ENCODE peak calls at places on chromosomes 16 and 17, in eight cellular contexts. B, S, I, N, O, D, G and M are unnamed samples.

GRCh38 chr17:82876602-82877391 is 37.0 kb upstream of the ZNF750 start:
- DNase-seq in G (peak; percentile 83), O (peak; percentile 92), D (peak; percentile 77), I (peak; percentile 70), N (peak; percentile 36), S (peak; percentile 91), B (peak; percentile 75), M (no peak)

GRCh38 chr16:27179500-27180072 is 23.7 kb upstream of the KDM8 start:
- DNase-seq in S (peak; percentile 86), O (peak; percentile 92), N (peak; percentile 91), D (peak; percentile 82), I (peak; percentile 93), G (peak; percentile 78), B (peak; percentile 89), M (no peak)

GRCh38 chr16:29922326-29922725 is 3.7 kb downstream of the KCTD13 start:
- DNase-seq in D (no peak), O (no peak), N (no peak), S (no peak), B (peak; percentile 61), I (no peak), G (no peak), M (no peak)

GRCh38 chr16:77298638-77299360 is 99.6 kb downstream of the SYCE1L start:
- DNase-seq in I (no peak), O (no peak), S (no peak), D (peak; percentile 98), B (no peak), N (no peak), G (peak; percentile 36), M (peak; percentile 97)

GRCh38 chr17:76272541-76273434 is 7.6 kb downstream of the UBALD2 start:
- DNase-seq in G (no peak), I (no peak), O (no peak), B (no peak), N (no peak), S (peak; percentile 39), D (no peak), M (no peak)

GRCh38 chr16:87150359-87151280 is 166.6 kb downstream of the C16orf95 start:
- DNase-seq in O (no peak), D (no peak), N (no peak), S (no peak), G (no peak), B (no peak), I (no peak), M (no peak)

GRCh38 chr16:66357523-66357928 is 9.0 kb upstream of the CDH5 start:
- DNase-seq in O (no peak), S (no peak), D (peak; percentile 83), N (peak; percentile 87), B (peak; percentile 76), G (peak; percentile 38), I (peak; percentile 57), M (peak; percentile 55)

GRCh38 chr17:66387391-66387981 is 85.1 kb downstream of the PRKCA start:
- DNase-seq in N (no peak), S (no peak), D (no peak), B (no peak), G (no peak), I (no peak), O (no peak), M (no peak)

GRCh38 chr16:3924763-3925162 is 44.2 kb upstream of the CREBBP start:
- DNase-seq in B (no peak), I (no peak), N (no peak), G (no peak), S (no peak), D (no peak), O (no peak), M (no peak)

GRCh38 chr17:12348476-12348875 is 317.2 kb upstream of the MYOCD start:
- DNase-seq in I (no peak), B (no peak), D (no peak), S (no peak), O (no peak), N (no peak), G (no peak), M (no peak)

GRCh38 chr16:57621521-57622268 is 6.7 kb upstream of the ADGRG1 start:
- DNase-seq in I (no peak), S (no peak), O (no peak), G (peak; percentile 12), D (no peak), B (no peak), N (no peak), M (no peak)

GRCh38 chr17:55341432-55341831 is 76.7 kb downstream of the HLF start:
- DNase-seq in D (peak; percentile 47), I (no peak), S (no peak), G (no peak), N (no peak), B (no peak), O (no peak), M (no peak)

GRCh38 chr17:59893617-59894100 is 738 bp downstream of the RPS6KB1 start:
- DNase-seq in S (peak; percentile 41), O (no peak), G (no peak), B (peak; percentile 52), N (peak; percentile 63), I (peak; percentile 47), D (peak; percentile 7), M (no peak)

GRCh38 chr16:24990803-24991202 is 24.4 kb downstream of the ARHGAP17 start:
- DNase-seq in O (no peak), B (no peak), D (peak; percentile 43), S (no peak), G (no peak), I (no peak), N (no peak), M (no peak)

GRCh38 chr17:56110463-56111138 is 42.7 kb upstream of the ANKFN1 start:
- DNase-seq in B (no peak), O (no peak), D (no peak), N (no peak), G (no peak), I (peak; percentile 79), S (no peak), M (no peak)

GRCh38 chr17:14069251-14069981 is at the start of gene COX10:
- DNase-seq in S (peak; percentile 91), B (peak; percentile 94), O (peak; percentile 91), D (peak; percentile 69), I (peak; percentile 95), N (peak; percentile 94), G (peak; percentile 76), M (no peak)

DNA sequence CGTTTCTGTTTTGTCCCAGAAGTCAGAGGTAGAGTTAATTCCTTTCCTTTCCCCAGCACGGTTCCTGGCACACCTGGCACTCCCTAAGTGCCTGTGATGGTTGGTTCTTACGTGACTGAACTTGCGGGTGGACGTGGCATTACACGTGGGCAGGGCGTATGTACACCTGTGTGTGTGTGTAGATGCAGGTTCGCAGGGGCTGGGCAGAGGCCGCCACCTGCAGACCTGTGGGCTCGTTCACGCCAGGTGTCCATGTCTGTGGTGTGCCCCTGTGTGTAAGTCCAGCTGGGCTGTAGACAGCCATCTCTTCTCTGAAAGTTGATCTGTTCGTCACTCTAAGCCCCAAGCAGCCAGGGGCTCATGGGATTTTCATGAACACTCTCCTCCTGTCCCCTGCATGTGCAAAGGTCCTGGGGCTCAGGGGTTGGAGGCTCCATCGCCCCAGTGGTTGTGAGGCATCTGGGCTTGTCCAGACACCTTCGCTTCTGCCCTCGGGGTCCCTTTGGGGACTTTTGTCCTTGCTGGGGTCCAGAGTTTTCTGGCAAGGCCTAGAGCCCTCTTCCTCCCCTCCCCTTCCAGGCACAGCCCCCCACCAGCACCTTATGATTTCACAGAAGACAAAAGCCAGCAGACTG is 5.6 kb upstream of the FSCN2 start:
- DNase-seq in I (no peak), N (no peak), B (no peak), O (no peak), S (no peak), D (no peak), G (no peak), M (no peak)
- H3K27me3 ChIP-seq in I (peaks cover 21% of the 10 kb centered on the region), N (peaks cover 46% of the 10 kb centered on the region), B (no peaks in the 10 kb centered on the region), O (peaks cover 18% of the 10 kb centered on the region), S (peaks cover 10% of the 10 kb centered on the region), D (no peaks in the 10 kb centered on the region), G (no peaks in the 10 kb centered on the region), M (no peaks in the 10 kb centered on the region)

GRCh38 chr16:73730496-73731090 is 566.0 kb upstream of the PSMD7 start:
- DNase-seq in G (no peak), D (no peak), B (no peak), S (no peak), I (no peak), N (no peak), O (no peak), M (no peak)
- TF ChIP-seq CTCF in G (no peak), D (no peak), B (no peak), S (no peak), I (no peak), N (peak; percentile 29), O (no peak), M (no peak)

GRCh38 chr17:47850692-47851573 is at the start of gene SP6:
- DNase-seq in I (peak; percentile 94), S (peak; percentile 65), N (peak; percentile 93), D (peak; percentile 25), G (peak; percentile 39), O (no peak), B (peak; percentile 66), M (no peak)

GRCh38 chr17:47852113-47852949 is 1.4 kb upstream of the SP6 start:
- DNase-seq in D (no peak), N (peak; percentile 10), I (no peak), G (no peak), B (no peak), S (no peak), O (no peak), M (no peak)

GRCh38 chr17:47851764-47852112 is 775 bp upstream of the SP6 start:
- DNase-seq in N (peak; percentile 74), O (no peak), S (no peak), G (no peak), D (no peak), I (no peak), B (no peak), M (no peak)

GRCh38 chr17:47848198-47848513 is 2.8 kb downstream of the SP6 start:
- DNase-seq in D (no peak), G (no peak), I (no peak), N (no peak), B (no peak), O (no peak), S (no peak), M (no peak)

DNA sequence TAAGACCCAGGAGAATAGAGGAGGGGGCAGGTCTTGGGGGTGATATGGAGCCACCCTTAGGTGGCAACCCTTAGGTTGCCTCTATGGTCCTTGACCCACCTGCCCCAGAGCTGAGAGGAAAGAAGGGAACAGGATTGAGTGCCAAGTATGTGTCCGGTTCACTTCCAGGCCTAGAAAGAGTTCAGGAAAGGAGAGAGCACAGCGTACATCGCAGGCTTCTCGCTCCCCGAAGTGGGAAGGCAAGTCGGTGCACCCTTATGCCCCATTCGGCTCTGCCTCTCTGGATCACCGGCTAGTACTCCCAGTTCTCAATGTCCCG is 631 bp downstream of the SP6 start:
- DNase-seq in B (no peak), S (no peak), N (no peak), G (no peak), O (no peak), D (no peak), I (no peak), M (no peak)
- H3K4me3 ChIP-seq in B (peak overlapping the region; percentile 46), S (peak overlapping the region; percentile 55), N (peak overlapping the region; percentile 58), G (no peak overlapping the region), O (peak overlapping the region; percentile 51), D (no peak overlapping the region), I (peak overlapping the region; percentile 45), M (no peak overlapping the region)

DNA sequence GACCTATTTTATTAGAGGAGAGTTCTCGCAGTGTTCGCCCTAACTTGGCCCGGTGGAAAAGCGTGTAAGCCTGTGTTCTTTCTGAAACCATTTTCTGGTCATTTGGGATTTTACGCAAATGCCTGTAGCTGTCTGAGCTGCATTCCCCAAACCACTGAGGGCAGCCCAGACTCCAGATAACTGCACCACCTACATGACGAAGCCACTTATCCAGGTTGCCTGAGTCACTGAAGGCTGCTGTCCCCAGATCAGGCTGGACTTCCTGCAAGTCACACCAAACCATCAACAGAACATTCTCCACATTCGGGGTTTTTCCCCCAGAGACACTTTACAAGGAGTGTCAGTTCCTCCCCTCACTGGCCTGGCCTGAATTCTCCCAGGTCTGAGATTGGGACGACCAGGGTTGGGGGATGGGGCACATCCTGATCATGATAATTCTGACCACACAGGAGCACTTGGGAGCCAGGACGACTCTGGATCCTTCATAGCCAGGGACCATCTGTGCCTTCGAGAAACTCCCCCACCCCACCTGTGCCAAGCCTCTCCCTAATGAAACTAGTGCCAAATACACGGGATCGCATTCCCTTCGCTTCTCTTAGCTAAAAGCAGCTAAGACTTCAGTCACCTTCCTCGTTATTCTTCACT is 2.3 kb downstream of the RPRML start:
- DNase-seq in I (no peak), G (no peak), N (peak; percentile 45), O (peak; percentile 54), D (no peak), B (no peak), S (no peak), M (no peak)
- H3K27me3 ChIP-seq in I (peaks cover 32% of the 10 kb centered on the region), G (peaks cover 8% of the 10 kb centered on the region), N (peaks cover 27% of the 10 kb centered on the region), O (peaks cover 34% of the 10 kb centered on the region), D (peaks cover 37% of the 10 kb centered on the region), B (no peaks in the 10 kb centered on the region), S (peaks cover 11% of the 10 kb centered on the region), M (peaks cover 35% of the 10 kb centered on the region)